ENCODE peak calls at places on chromosomes 3 and 15, in eight cellular contexts. D, I, F, H, M, U, Y and X are unnamed samples.

GRCh38 chr3:78893161-78893560 is 874.6 kb downstream of the ROBO1 start:
- DNase-seq in Y (no peak), I (no peak), D (no peak), F (no peak), M (no peak), H (no peak), U (no peak), X (no peak)

GRCh38 chr3:46209751-46210470 is 1.8 kb upstream of the CCR1 start:
- DNase-seq in H (no peak), I (no peak), F (peak; percentile 22), M (no peak), U (no peak), Y (no peak), D (no peak), X (no peak)

GRCh38 chr3:195460355-195460754 is 17.5 kb upstream of the ACAP2 start:
- DNase-seq in Y (no peak), F (no peak), M (no peak), I (no peak), H (no peak), U (no peak), D (no peak), X (no peak)

GRCh38 chr15:54618120-54618519 is 578.6 kb downstream of the RSL24D1 start:
- DNase-seq in Y (no peak), F (no peak), D (no peak), H (no peak), I (no peak), M (no peak), U (no peak), X (no peak)

GRCh38 chr15:52337198-52337853 is 41.7 kb upstream of the MYO5C start:
- DNase-seq in I (no peak), D (no peak), Y (no peak), U (no peak), M (no peak), H (no peak), F (peak; percentile 55), X (peak; percentile 52)

GRCh38 chr3:36557708-36558100 is 177.4 kb downstream of the STAC start:
- DNase-seq in U (no peak), D (no peak), F (no peak), Y (no peak), M (no peak), I (no peak), H (no peak), X (no peak)

GRCh38 chr3:138186216-138186615 is 885 bp upstream of the ARMC8 start:
- DNase-seq in M (no peak), F (no peak), I (peak; percentile 31), Y (no peak), U (no peak), D (no peak), H (no peak), X (no peak)

GRCh38 chr3:135034291-135034768 is 239.3 kb downstream of the EPHB1 start:
- DNase-seq in I (peak; percentile 79), M (no peak), F (no peak), Y (no peak), U (peak; percentile 60), D (peak; percentile 42), H (no peak), X (no peak)

GRCh38 chr15:45913451-45913850 is 278.6 kb downstream of the SQOR start:
- DNase-seq in F (no peak), I (no peak), M (no peak), U (no peak), D (no peak), H (no peak), Y (no peak), X (no peak)

GRCh38 chr3:27228805-27229204 is 140.4 kb downstream of the NEK10 start:
- DNase-seq in Y (no peak), F (no peak), U (no peak), D (no peak), M (no peak), I (no peak), H (no peak), X (no peak)

GRCh38 chr3:55333923-55334322 is 153.2 kb downstream of the WNT5A start:
- DNase-seq in H (no peak), Y (no peak), F (peak; percentile 69), U (no peak), D (no peak), I (no peak), M (no peak), X (peak; percentile 44)

GRCh38 chr15:42210703-42211102 is 2.6 kb upstream of the VPS39 start:
- DNase-seq in Y (no peak), M (no peak), F (no peak), H (no peak), D (no peak), I (no peak), U (no peak), X (no peak)

GRCh38 chr15:77247116-77247515 is 172.8 kb downstream of the PEAK1 start:
- DNase-seq in D (no peak), F (no peak), I (no peak), Y (no peak), H (no peak), U (no peak), M (no peak), X (no peak)

GRCh38 chr15:45854455-45855202 is 219.8 kb downstream of the SQOR start:
- DNase-seq in F (no peak), I (no peak), H (no peak), U (no peak), D (no peak), Y (no peak), M (no peak), X (no peak)

GRCh38 chr3:14541646-14542045 is 1.5 kb upstream of the GRIP2 start:
- DNase-seq in M (no peak), D (no peak), I (no peak), F (no peak), Y (no peak), U (no peak), H (no peak), X (no peak)

GRCh38 chr3:9553021-9553948 is at the start of gene LHFPL4:
- DNase-seq in F (no peak), H (no peak), U (peak; percentile 46), M (no peak), D (peak; percentile 10), I (no peak), Y (no peak), X (no peak)

GRCh38 chr3:197505796-197506553 is 49.8 kb downstream of the BDH1 start:
- DNase-seq in M (no peak), I (no peak), Y (no peak), H (no peak), F (no peak), D (no peak), U (no peak), X (no peak)

GRCh38 chr3:48194446-48195071 is 6.3 kb upstream of the CDC25A start:
- DNase-seq in H (no peak), Y (no peak), M (peak; percentile 53), I (peak; percentile 33), F (peak; percentile 88), D (peak; percentile 62), U (peak; percentile 73), X (peak; percentile 49)

GRCh38 chr3:43923101-43923979 is 232.6 kb downstream of the ABHD5 start:
- DNase-seq in H (no peak), U (peak; percentile 28), F (no peak), Y (no peak), M (no peak), I (peak; percentile 78), D (peak; percentile 93), X (no peak)

GRCh38 chr3:50985893-50986292 is 311.2 kb downstream of the DOCK3 start:
- DNase-seq in F (no peak), I (no peak), M (no peak), Y (no peak), D (no peak), U (no peak), H (no peak), X (no peak)

GRCh38 chr3:152403632-152404066 is 134.9 kb downstream of the MBNL1 start:
- DNase-seq in Y (no peak), M (peak; percentile 54), U (no peak), H (no peak), D (no peak), F (no peak), I (no peak), X (no peak)

GRCh38 chr3:189119947-189120346 is 51.8 kb upstream of the TPRG1 start:
- DNase-seq in M (no peak), F (peak; percentile 16), U (no peak), Y (no peak), I (no peak), D (no peak), H (no peak), X (no peak)

GRCh38 chr15:60970246-60971170 is 258.6 kb downstream of the RORA start:
- DNase-seq in D (no peak), I (no peak), F (no peak), Y (no peak), U (no peak), H (no peak), M (no peak), X (no peak)

GRCh38 chr15:90869140-90869541 is 753 bp downstream of the FURIN start:
- DNase-seq in D (no peak), I (no peak), F (no peak), U (no peak), H (no peak), M (no peak), Y (no peak), X (no peak)